ENCODE peak calls at places on chromosomes 12 and 14, in six cellular contexts. D is A549, Q is K562, Y is GM12878, F is endothelial cell of umbilical vein, P is HepG2. T is an unnamed sample.

GRCh38 chr12:59084758-59085383 is 164.6 kb upstream of the LRIG3 start:
- DNase-seq in D (no peak), Q (no peak), Y (no peak), F (peak; percentile 69), P (no peak), T (no peak)

GRCh38 chr14:91327201-91327600 is 82.7 kb upstream of the GPR68 start:
- DNase-seq in D (no peak), Q (no peak), Y (no peak), F (peak; percentile 76), P (no peak), T (no peak)

GRCh38 chr12:77940011-77940423 is 109.3 kb downstream of the NAV3 start:
- DNase-seq in D (peak; percentile 29), Q (no peak), Y (no peak), F (peak; percentile 84), P (no peak), T (no peak)

GRCh38 chr12:91381309-91381804 is 198.7 kb upstream of the DCN start:
- DNase-seq in D (no peak), Q (no peak), Y (peak; percentile 20), F (peak; percentile 95), P (no peak), T (no peak)

GRCh38 chr14:74604896-74605295 is 7.1 kb downstream of the LTBP2 start:
- DNase-seq in D (no peak), Q (no peak), Y (no peak), F (no peak), P (no peak), T (no peak)

GRCh38 chr12:121232163-121232562 is 22.2 kb downstream of the P2RX4 start:
- DNase-seq in D (no peak), Q (no peak), Y (no peak), F (no peak), P (no peak), T (no peak)

GRCh38 chr12:8127138-8127537 is 3.7 kb downstream of the CLEC4A start:
- DNase-seq in D (no peak), Q (no peak), Y (no peak), F (no peak), P (no peak), T (peak; percentile 76)

GRCh38 chr12:64450711-64451486 is 1.0 kb upstream of the TBK1 start:
- DNase-seq in D (no peak), Q (no peak), Y (no peak), F (peak; percentile 23), P (peak; percentile 27), T (peak; percentile 78)

GRCh38 chr12:30694971-30695326 is 720 bp downstream of the IPO8 start:
- DNase-seq in D (peak; percentile 57), Q (peak; percentile 11), Y (no peak), F (peak; percentile 61), P (peak; percentile 41), T (peak; percentile 60)

GRCh38 chr12:116773276-116773731 is 35.2 kb downstream of the RNFT2 start:
- DNase-seq in D (peak; percentile 28), Q (no peak), Y (no peak), F (peak; percentile 87), P (peak; percentile 9), T (peak; percentile 30)

GRCh38 chr12:39990122-39991101 is 115.5 kb downstream of the SLC2A13 start:
- DNase-seq in D (peak; percentile 15), Q (peak; percentile 49), Y (peak; percentile 9), F (peak; percentile 65), P (peak; percentile 28), T (peak; percentile 70)

GRCh38 chr14:97120204-97121120 is 323.3 kb downstream of the VRK1 start:
- DNase-seq in D (no peak), Q (no peak), Y (peak; percentile 13), F (no peak), P (no peak), T (no peak)

GRCh38 chr14:24441904-24442239 is 704 bp downstream of the SDR39U1 start:
- DNase-seq in D (peak; percentile 66), Q (no peak), Y (no peak), F (no peak), P (no peak), T (no peak)

GRCh38 chr12:124548854-124549378 is 18.5 kb downstream of the NCOR2 start:
- DNase-seq in D (no peak), Q (no peak), Y (no peak), F (peak; percentile 69), P (no peak), T (no peak)

GRCh38 chr12:133107121-133107520 is 23.0 kb downstream of the ZNF891 start:
- DNase-seq in D (no peak), Q (no peak), Y (no peak), F (no peak), P (no peak), T (no peak)
- H3K4me3 ChIP-seq in D (no peak overlapping the region), Q (no peak overlapping the region), Y (no peak overlapping the region), F (no peak overlapping the region), P (no peak overlapping the region), T (no peak overlapping the region)

GRCh38 chr14:73452341-73453191 is 5.8 kb downstream of the NUMB start:
- DNase-seq in D (no peak), Q (no peak), Y (no peak), F (peak; percentile 78), P (no peak), T (peak; percentile 50)
- TF ChIP-seq MYC in D (no peak), Q (no peak), Y (no peak), F (no peak), P (no peak), T (no peak)

DNA sequence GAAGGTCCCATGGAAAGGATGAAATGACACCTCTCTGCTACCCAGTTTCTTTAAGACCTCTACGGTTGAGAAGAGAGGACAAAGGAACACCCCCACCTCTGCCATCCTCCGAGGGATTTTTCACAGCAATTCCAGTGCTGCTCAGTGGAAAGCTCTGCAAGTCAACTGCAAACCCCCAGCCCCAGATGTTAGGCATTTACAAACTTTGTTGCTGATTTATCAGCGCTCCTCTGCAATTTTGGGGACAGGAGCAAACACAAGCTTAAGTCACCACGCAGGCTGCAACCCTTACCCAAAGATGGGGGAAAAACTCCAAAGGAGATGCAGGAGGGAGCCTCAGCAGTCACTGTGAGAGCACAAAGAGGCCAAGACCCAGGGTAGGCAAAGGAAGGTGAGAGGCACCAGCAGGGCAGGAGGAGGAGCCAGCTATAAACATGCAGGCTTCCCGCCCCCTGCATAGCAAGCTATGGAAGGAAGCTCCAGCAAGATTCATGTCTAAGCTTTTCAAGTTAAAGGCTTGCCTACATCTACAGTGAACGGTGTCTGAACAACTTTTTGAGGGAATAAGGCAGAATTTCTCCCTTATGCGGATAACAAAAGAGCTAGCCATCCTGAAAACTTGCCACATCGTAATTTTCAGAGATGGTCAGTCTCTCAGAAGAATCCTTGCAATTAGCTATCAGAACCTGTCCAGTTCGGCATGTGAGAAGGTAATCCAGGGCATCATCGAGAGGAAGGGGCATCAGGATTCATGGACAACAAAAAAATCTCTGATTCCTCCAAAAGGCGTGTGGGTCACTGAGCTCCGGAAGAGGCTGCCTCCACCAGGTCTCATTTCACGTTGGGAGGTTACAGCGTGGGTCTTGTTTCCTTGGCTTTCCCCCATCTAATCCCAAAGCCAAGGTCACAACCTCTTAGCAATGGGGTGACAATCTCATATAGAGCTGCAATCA is 3.9 kb downstream of the CTDSP2 start:
- DNase-seq in D (no peak), Q (no peak), Y (no peak), F (no peak), P (no peak), T (peak; percentile 35)
- H3K4me3 ChIP-seq in D (no peak overlapping the region), Q (no peak overlapping the region), Y (peak overlapping the region; percentile 99), F (no peak overlapping the region), P (no peak overlapping the region), T (no peak overlapping the region)

GRCh38 chr14:76174982-76175381 is 23.3 kb downstream of the GPATCH2L start:
- DNase-seq in D (no peak), Q (no peak), Y (no peak), F (no peak), P (no peak), T (no peak)

GRCh38 chr14:76181546-76181945 is 29.8 kb downstream of the GPATCH2L start:
- DNase-seq in D (no peak), Q (peak; percentile 13), Y (no peak), F (peak; percentile 7), P (peak; percentile 12), T (peak; percentile 15)

GRCh38 chr14:76175942-76176341 is 24.2 kb downstream of the GPATCH2L start:
- DNase-seq in D (no peak), Q (no peak), Y (no peak), F (no peak), P (no peak), T (no peak)
- TF ChIP-seq MYC in D (no peak), Q (no peak), Y (no peak), F (no peak), P (no peak), T (no peak)

GRCh38 chr14:52789118-52789517 is 2.3 kb downstream of the GNPNAT1 start:
- DNase-seq in D (no peak), Q (no peak), Y (no peak), F (no peak), P (no peak), T (peak; percentile 12)
- H3K4me3 ChIP-seq in D (peak overlapping the region; percentile 65), Q (peak overlapping the region; percentile 1), Y (peak overlapping the region; percentile 17), F (no peak overlapping the region), P (peak overlapping the region; percentile 65), T (peak overlapping the region; percentile 81)